ENCODE peak calls at places on chromosomes 6 and 20, in seven cellular contexts. One of them, this sample, is unnamed.

GRCh38 chr20:20386192-20386591 is 18.3 kb downstream of the INSM1 start:
- DNase-seq in smooth muscle cell of the brain vasculature: no peak
- DNase-seq in memory B cell: no peak
- DNase-seq in neural progenitor cell: no peak
- DNase-seq in nucleus accumbens: no peak
- DNase-seq in left cardiac atrium: no peak
- DNase-seq in left colon: no peak
- DNase-seq in this sample: no peak

GRCh38 chr6:106156413-106156812 is 70.3 kb downstream of the PRDM1 start:
- DNase-seq in left colon: no peak
- DNase-seq in neural progenitor cell: no peak
- DNase-seq in memory B cell: no peak
- DNase-seq in left cardiac atrium: no peak
- DNase-seq in nucleus accumbens: no peak
- DNase-seq in smooth muscle cell of the brain vasculature: no peak
- DNase-seq in this sample: no peak

GRCh38 chr6:95741001-95741400 is 163.7 kb downstream of the MANEA start:
- DNase-seq in smooth muscle cell of the brain vasculature: no peak
- DNase-seq in left cardiac atrium: no peak
- DNase-seq in nucleus accumbens: no peak
- DNase-seq in memory B cell: no peak
- DNase-seq in left colon: no peak
- DNase-seq in neural progenitor cell: no peak
- DNase-seq in this sample: no peak

GRCh38 chr20:25136643-25137559 is 55.0 kb upstream of the VSX1 start:
- DNase-seq in neural progenitor cell: no peak
- DNase-seq in nucleus accumbens: peak
- DNase-seq in left cardiac atrium: peak
- DNase-seq in memory B cell: no peak
- DNase-seq in left colon: peak
- DNase-seq in smooth muscle cell of the brain vasculature: peak
- DNase-seq in this sample: peak

GRCh38 chr20:49490689-49491088 is 8.2 kb upstream of the KCNB1 start:
- DNase-seq in smooth muscle cell of the brain vasculature: no peak
- DNase-seq in left cardiac atrium: no peak
- DNase-seq in neural progenitor cell: no peak
- DNase-seq in memory B cell: no peak
- DNase-seq in nucleus accumbens: no peak
- DNase-seq in left colon: no peak
- DNase-seq in this sample: no peak

GRCh38 chr6:138371720-138372119 is 6.0 kb upstream of the SMIM28 start:
- DNase-seq in left cardiac atrium: no peak
- DNase-seq in memory B cell: no peak
- DNase-seq in neural progenitor cell: no peak
- DNase-seq in smooth muscle cell of the brain vasculature: no peak
- DNase-seq in left colon: no peak
- DNase-seq in nucleus accumbens: no peak
- DNase-seq in this sample: no peak

GRCh38 chr6:146381486-146381885 is 162.1 kb upstream of the RAB32 start:
- DNase-seq in left colon: no peak
- DNase-seq in memory B cell: no peak
- DNase-seq in smooth muscle cell of the brain vasculature: no peak
- DNase-seq in neural progenitor cell: no peak
- DNase-seq in left cardiac atrium: no peak
- DNase-seq in nucleus accumbens: no peak
- DNase-seq in this sample: no peak

GRCh38 chr6:163288066-163288465 is 126.5 kb upstream of the QKI start:
- DNase-seq in left colon: no peak
- DNase-seq in neural progenitor cell: no peak
- DNase-seq in memory B cell: no peak
- DNase-seq in left cardiac atrium: no peak
- DNase-seq in smooth muscle cell of the brain vasculature: no peak
- DNase-seq in nucleus accumbens: no peak
- DNase-seq in this sample: no peak

GRCh38 chr6:105320766-105321165 is 82.1 kb downstream of the PREP start:
- DNase-seq in left colon: no peak
- DNase-seq in nucleus accumbens: no peak
- DNase-seq in memory B cell: no peak
- DNase-seq in left cardiac atrium: no peak
- DNase-seq in smooth muscle cell of the brain vasculature: no peak
- DNase-seq in neural progenitor cell: no peak
- DNase-seq in this sample: no peak

GRCh38 chr6:3109755-3110154 is 8.8 kb upstream of the BPHL start:
- DNase-seq in memory B cell: no peak
- DNase-seq in left cardiac atrium: no peak
- DNase-seq in neural progenitor cell: no peak
- DNase-seq in left colon: no peak
- DNase-seq in smooth muscle cell of the brain vasculature: no peak
- DNase-seq in nucleus accumbens: no peak
- DNase-seq in this sample: no peak

GRCh38 chr20:24484081-24484450 is 14.6 kb downstream of the SYNDIG1 start:
- DNase-seq in smooth muscle cell of the brain vasculature: no peak
- DNase-seq in memory B cell: no peak
- DNase-seq in nucleus accumbens: no peak
- DNase-seq in neural progenitor cell: no peak
- DNase-seq in left colon: no peak
- DNase-seq in left cardiac atrium: no peak
- DNase-seq in this sample: no peak

GRCh38 chr6:30615958-30616810 is 859 bp downstream of the PPP1R10 start:
- DNase-seq in nucleus accumbens: no peak
- DNase-seq in smooth muscle cell of the brain vasculature: no peak
- DNase-seq in memory B cell: peak
- DNase-seq in neural progenitor cell: peak
- DNase-seq in left colon: no peak
- DNase-seq in left cardiac atrium: no peak
- DNase-seq in this sample: peak

GRCh38 chr6:50380409-50381105 is 330.8 kb upstream of the DEFB112 start:
- DNase-seq in left cardiac atrium: no peak
- DNase-seq in left colon: no peak
- DNase-seq in nucleus accumbens: no peak
- DNase-seq in smooth muscle cell of the brain vasculature: no peak
- DNase-seq in neural progenitor cell: no peak
- DNase-seq in memory B cell: no peak
- DNase-seq in this sample: no peak

GRCh38 chr20:50267041-50267865 is 76.6 kb downstream of the CEBPB start:
- DNase-seq in neural progenitor cell: peak
- DNase-seq in nucleus accumbens: no peak
- DNase-seq in left cardiac atrium: peak
- DNase-seq in left colon: peak
- DNase-seq in smooth muscle cell of the brain vasculature: no peak
- DNase-seq in memory B cell: no peak
- DNase-seq in this sample: peak

GRCh38 chr6:154457881-154458284 is 52.6 kb downstream of the CNKSR3 start:
- DNase-seq in neural progenitor cell: no peak
- DNase-seq in left cardiac atrium: no peak
- DNase-seq in left colon: no peak
- DNase-seq in memory B cell: no peak
- DNase-seq in smooth muscle cell of the brain vasculature: no peak
- DNase-seq in nucleus accumbens: no peak
- DNase-seq in this sample: peak

GRCh38 chr20:50283922-50284810 is 93.5 kb downstream of the CEBPB start:
- DNase-seq in left cardiac atrium: no peak
- DNase-seq in nucleus accumbens: no peak
- DNase-seq in neural progenitor cell: no peak
- DNase-seq in left colon: no peak
- DNase-seq in smooth muscle cell of the brain vasculature: no peak
- DNase-seq in memory B cell: no peak
- DNase-seq in this sample: peak

GRCh38 chr6:144216668-144217218 is 66.4 kb downstream of the STX11 start:
- DNase-seq in smooth muscle cell of the brain vasculature: no peak
- DNase-seq in memory B cell: no peak
- DNase-seq in nucleus accumbens: no peak
- DNase-seq in left cardiac atrium: peak
- DNase-seq in left colon: no peak
- DNase-seq in neural progenitor cell: no peak
- DNase-seq in this sample: peak

GRCh38 chr6:168078943-168079405 is at the start of gene FRMD1:
- DNase-seq in memory B cell: no peak
- DNase-seq in neural progenitor cell: no peak
- DNase-seq in left colon: peak
- DNase-seq in smooth muscle cell of the brain vasculature: no peak
- DNase-seq in nucleus accumbens: no peak
- DNase-seq in left cardiac atrium: no peak
- DNase-seq in this sample: no peak

GRCh38 chr6:24910850-24911712 is 24.7 kb downstream of the RIPOR2 start:
- DNase-seq in nucleus accumbens: no peak
- DNase-seq in memory B cell: no peak
- DNase-seq in neural progenitor cell: peak
- DNase-seq in left colon: peak
- DNase-seq in smooth muscle cell of the brain vasculature: no peak
- DNase-seq in left cardiac atrium: peak
- DNase-seq in this sample: no peak

GRCh38 chr6:164962805-164963204 is 346.6 kb downstream of the C6orf118 start:
- DNase-seq in nucleus accumbens: no peak
- DNase-seq in memory B cell: no peak
- DNase-seq in left cardiac atrium: no peak
- DNase-seq in left colon: no peak
- DNase-seq in neural progenitor cell: no peak
- DNase-seq in smooth muscle cell of the brain vasculature: no peak
- DNase-seq in this sample: no peak

GRCh38 chr6:158939255-158940170 is 60.5 kb downstream of the RSPH3 start:
- DNase-seq in smooth muscle cell of the brain vasculature: no peak
- DNase-seq in left cardiac atrium: no peak
- DNase-seq in neural progenitor cell: peak
- DNase-seq in memory B cell: peak
- DNase-seq in left colon: peak
- DNase-seq in nucleus accumbens: no peak
- DNase-seq in this sample: no peak

GRCh38 chr6:107115695-107116327 is 496 bp upstream of the BEND3 start:
- DNase-seq in memory B cell: no peak
- DNase-seq in left cardiac atrium: peak
- DNase-seq in neural progenitor cell: peak
- DNase-seq in smooth muscle cell of the brain vasculature: no peak
- DNase-seq in left colon: peak
- DNase-seq in nucleus accumbens: no peak
- DNase-seq in this sample: no peak

GRCh38 chr6:153625089-153625488 is 414.0 kb upstream of the OPRM1 start:
- DNase-seq in nucleus accumbens: no peak
- DNase-seq in smooth muscle cell of the brain vasculature: no peak
- DNase-seq in memory B cell: no peak
- DNase-seq in left colon: no peak
- DNase-seq in neural progenitor cell: peak
- DNase-seq in left cardiac atrium: peak
- DNase-seq in this sample: no peak

GRCh38 chr20:24495266-24495665 is 25.8 kb downstream of the SYNDIG1 start:
- DNase-seq in memory B cell: no peak
- DNase-seq in nucleus accumbens: no peak
- DNase-seq in smooth muscle cell of the brain vasculature: no peak
- DNase-seq in left colon: no peak
- DNase-seq in neural progenitor cell: no peak
- DNase-seq in left cardiac atrium: no peak
- DNase-seq in this sample: no peak

GRCh38 chr6:150573041-150573681 is 26.5 kb upstream of the PLEKHG1 start:
- DNase-seq in smooth muscle cell of the brain vasculature: no peak
- DNase-seq in left cardiac atrium: no peak
- DNase-seq in nucleus accumbens: no peak
- DNase-seq in neural progenitor cell: peak
- DNase-seq in memory B cell: no peak
- DNase-seq in left colon: no peak
- DNase-seq in this sample: no peak

GRCh38 chr6:167420858-167421766 is 96.2 kb downstream of the TTLL2 start:
- DNase-seq in smooth muscle cell of the brain vasculature: no peak
- DNase-seq in left cardiac atrium: no peak
- DNase-seq in nucleus accumbens: no peak
- DNase-seq in left colon: peak
- DNase-seq in neural progenitor cell: no peak
- DNase-seq in memory B cell: no peak
- DNase-seq in this sample: no peak

GRCh38 chr6:30981942-30982772 is 1.4 kb upstream of the MUC21 start:
- DNase-seq in smooth muscle cell of the brain vasculature: peak
- DNase-seq in left colon: no peak
- DNase-seq in left cardiac atrium: peak
- DNase-seq in nucleus accumbens: no peak
- DNase-seq in neural progenitor cell: peak
- DNase-seq in memory B cell: no peak
- DNase-seq in this sample: no peak

GRCh38 chr20:20241966-20242365 is 125.9 kb upstream of the INSM1 start:
- DNase-seq in smooth muscle cell of the brain vasculature: no peak
- DNase-seq in left cardiac atrium: no peak
- DNase-seq in memory B cell: no peak
- DNase-seq in neural progenitor cell: peak
- DNase-seq in left colon: no peak
- DNase-seq in nucleus accumbens: no peak
- DNase-seq in this sample: no peak

GRCh38 chr6:30915591-30915946 is 1.5 kb downstream of the VARS2 start:
- DNase-seq in memory B cell: no peak
- DNase-seq in smooth muscle cell of the brain vasculature: peak
- DNase-seq in left cardiac atrium: no peak
- DNase-seq in neural progenitor cell: peak
- DNase-seq in left colon: no peak
- DNase-seq in nucleus accumbens: no peak
- DNase-seq in this sample: no peak

GRCh38 chr6:44009425-44010321 is 117.6 kb downstream of the MRPL14 start:
- DNase-seq in smooth muscle cell of the brain vasculature: no peak
- DNase-seq in left colon: no peak
- DNase-seq in memory B cell: no peak
- DNase-seq in left cardiac atrium: peak
- DNase-seq in neural progenitor cell: no peak
- DNase-seq in nucleus accumbens: no peak
- DNase-seq in this sample: no peak

GRCh38 chr6:149938571-149939462 is 3.0 kb upstream of the ULBP2 start:
- DNase-seq in nucleus accumbens: no peak
- DNase-seq in left colon: no peak
- DNase-seq in smooth muscle cell of the brain vasculature: no peak
- DNase-seq in memory B cell: peak
- DNase-seq in left cardiac atrium: no peak
- DNase-seq in neural progenitor cell: no peak
- DNase-seq in this sample: no peak

GRCh38 chr6:3911614-3912336 is 62.6 kb downstream of the FAM50B start:
- DNase-seq in nucleus accumbens: no peak
- DNase-seq in left colon: no peak
- DNase-seq in neural progenitor cell: no peak
- DNase-seq in smooth muscle cell of the brain vasculature: no peak
- DNase-seq in memory B cell: no peak
- DNase-seq in left cardiac atrium: peak
- DNase-seq in this sample: peak

GRCh38 chr6:104973404-104973803 is 16.5 kb downstream of the LIN28B start:
- DNase-seq in smooth muscle cell of the brain vasculature: no peak
- DNase-seq in neural progenitor cell: no peak
- DNase-seq in nucleus accumbens: no peak
- DNase-seq in memory B cell: no peak
- DNase-seq in left colon: no peak
- DNase-seq in left cardiac atrium: no peak
- DNase-seq in this sample: no peak